ENCODE peak calls at places on chromosomes 6 and 20, in seven cellular contexts. S, Y, F, G, U, D and O are unnamed samples.

GRCh38 chr6:155274533-155274932 is 10.7 kb downstream of the CLDN20 start:
- DNase-seq in S (no peak), Y (no peak), F (no peak), G (no peak), U (no peak), D (no peak), O (peak)

GRCh38 chr20:57966609-57967008 is 256.8 kb upstream of the PMEPA1 start:
- DNase-seq in S (no peak), Y (no peak), F (no peak), G (no peak), U (no peak), D (no peak), O (no peak)

GRCh38 chr6:117781550-117781949 is 106.3 kb downstream of the NUS1 start:
- DNase-seq in S (no peak), Y (no peak), F (no peak), G (no peak), U (no peak), D (no peak), O (no peak)

GRCh38 chr6:54784021-54784420 is 62.5 kb upstream of the FAM83B start:
- DNase-seq in S (no peak), Y (no peak), F (no peak), G (no peak), U (no peak), D (no peak), O (no peak)

GRCh38 chr6:145731432-145731831 is 3.9 kb downstream of the EPM2A start:
- DNase-seq in S (no peak), Y (no peak), F (no peak), G (no peak), U (no peak), D (peak), O (no peak)

GRCh38 chr20:31968299-31969126 is 562 bp downstream of the XKR7 start:
- DNase-seq in S (peak), Y (peak), F (peak), G (peak), U (peak), D (peak), O (peak)

GRCh38 chr6:14652536-14652935 is 535.0 kb downstream of the CD83 start:
- DNase-seq in S (no peak), Y (no peak), F (no peak), G (no peak), U (no peak), D (no peak), O (no peak)

GRCh38 chr6:33694401-33694931 is 17.0 kb downstream of the UQCC2 start:
- DNase-seq in S (no peak), Y (no peak), F (peak), G (no peak), U (peak), D (no peak), O (peak)

GRCh38 chr20:38604873-38605303 is 3.3 kb downstream of the ARHGAP40 start:
- DNase-seq in S (no peak), Y (no peak), F (no peak), G (no peak), U (no peak), D (no peak), O (peak)

GRCh38 chr6:137881522-137881886 is 14.4 kb downstream of the TNFAIP3 start:
- DNase-seq in S (no peak), Y (no peak), F (no peak), G (no peak), U (no peak), D (no peak), O (no peak)

GRCh38 chr6:81978230-81978629 is 225.7 kb upstream of the TENT5A start:
- DNase-seq in S (no peak), Y (no peak), F (no peak), G (no peak), U (no peak), D (no peak), O (no peak)

GRCh38 chr6:136613477-136613876 is 63.3 kb upstream of the MAP7 start:
- DNase-seq in S (no peak), Y (no peak), F (no peak), G (no peak), U (no peak), D (no peak), O (no peak)

GRCh38 chr6:10962673-10963072 is 75.8 kb downstream of the SYCP2L start:
- DNase-seq in S (no peak), Y (no peak), F (no peak), G (no peak), U (no peak), D (no peak), O (peak)

GRCh38 chr6:108179741-108180140 is 13.9 kb downstream of the NR2E1 start:
- DNase-seq in S (no peak), Y (no peak), F (no peak), G (no peak), U (no peak), D (no peak), O (no peak)

GRCh38 chr20:58233881-58234528 is 5.6 kb upstream of the ANKRD60 start:
- DNase-seq in S (no peak), Y (peak), F (peak), G (peak), U (peak), D (peak), O (peak)

GRCh38 chr6:125944434-125944816 is 12.1 kb upstream of the HINT3 start:
- DNase-seq in S (no peak), Y (peak), F (no peak), G (no peak), U (no peak), D (peak), O (peak)

GRCh38 chr6:135962731-135963130 is 111.2 kb downstream of the PDE7B start:
- DNase-seq in S (no peak), Y (no peak), F (no peak), G (no peak), U (no peak), D (no peak), O (no peak)

GRCh38 chr6:55175078-55175777 is 913 bp downstream of the HCRTR2 start:
- DNase-seq in S (no peak), Y (no peak), F (no peak), G (no peak), U (no peak), D (no peak), O (no peak)

GRCh38 chr6:73665686-73666319 is 12.0 kb upstream of the SLC17A5 start:
- DNase-seq in S (no peak), Y (no peak), F (no peak), G (no peak), U (no peak), D (no peak), O (peak)

GRCh38 chr6:108454356-108454755 is 106.4 kb upstream of the FOXO3 start:
- DNase-seq in S (no peak), Y (no peak), F (no peak), G (no peak), U (no peak), D (no peak), O (no peak)

GRCh38 chr6:35522660-35523658 is 10.3 kb upstream of the TULP1 start:
- DNase-seq in S (peak), Y (peak), F (peak), G (peak), U (peak), D (peak), O (peak)

GRCh38 chr6:117022774-117023173 is 145.7 kb downstream of the RFX6 start:
- DNase-seq in S (no peak), Y (no peak), F (no peak), G (no peak), U (no peak), D (no peak), O (no peak)

GRCh38 chr6:96171112-96171511 is 155.3 kb downstream of the FUT9 start:
- DNase-seq in S (no peak), Y (no peak), F (no peak), G (no peak), U (no peak), D (no peak), O (no peak)

GRCh38 chr6:45921703-45922270 is 93.9 kb downstream of the CLIC5 start:
- DNase-seq in S (no peak), Y (no peak), F (no peak), G (no peak), U (no peak), D (no peak), O (no peak)

GRCh38 chr20:58088625-58089024 is 139.8 kb downstream of the ANKRD60 start:
- DNase-seq in S (no peak), Y (no peak), F (no peak), G (no peak), U (no peak), D (no peak), O (no peak)

GRCh38 chr6:13923527-13924145 is 1.1 kb upstream of the RNF182 start:
- DNase-seq in S (no peak), Y (no peak), F (no peak), G (no peak), U (no peak), D (no peak), O (peak)

GRCh38 chr20:39855056-39855455 is 834.0 kb downstream of the MAFB start:
- DNase-seq in S (no peak), Y (no peak), F (no peak), G (no peak), U (no peak), D (no peak), O (no peak)

GRCh38 chr20:39897781-39898466 is 791.1 kb downstream of the MAFB start:
- DNase-seq in S (no peak), Y (no peak), F (no peak), G (no peak), U (no peak), D (no peak), O (no peak)

GRCh38 chr20:20594171-20594530 is 118.3 kb downstream of the RALGAPA2 start:
- DNase-seq in S (peak), Y (no peak), F (no peak), G (peak), U (no peak), D (peak), O (no peak)

GRCh38 chr6:170290306-170291128 is at the start of gene DLL1:
- DNase-seq in S (peak), Y (no peak), F (peak), G (peak), U (peak), D (peak), O (no peak)